ENCODE peak calls at places on chromosomes 7 and 10, in six cellular contexts. P, Z, F, N, L and O are unnamed samples.

GRCh38 chr10:127374901-127375300 is 174.2 kb upstream of the NPS start:
- DNase-seq in F (no peak), Z (no peak), N (no peak), L (no peak), P (no peak), O (no peak)

GRCh38 chr10:47321521-47322195 is 596 bp upstream of the GDF2 start:
- DNase-seq in F (peak; percentile 35), N (no peak), P (no peak), Z (no peak), L (no peak), O (no peak)

GRCh38 chr10:86594535-86594934 is 59.8 kb upstream of the OPN4 start:
- DNase-seq in P (peak; percentile 44), F (no peak), Z (no peak), L (no peak), N (no peak), O (peak; percentile 59)

GRCh38 chr10:531541-531940 is 157.9 kb downstream of the DIP2C start:
- DNase-seq in F (no peak), N (no peak), Z (no peak), L (no peak), P (no peak), O (no peak)

GRCh38 chr7:2619120-2619519 is 12.7 kb upstream of the TTYH3 start:
- DNase-seq in Z (no peak), P (peak; percentile 78), N (no peak), F (no peak), L (no peak), O (peak; percentile 61)

GRCh38 chr10:19929466-19930140 is 113.4 kb downstream of the PLXDC2 start:
- DNase-seq in L (no peak), P (peak; percentile 74), F (no peak), Z (no peak), N (no peak), O (peak; percentile 53)

GRCh38 chr10:74924251-74924954 is 98.0 kb downstream of the KAT6B start:
- DNase-seq in Z (no peak), P (peak; percentile 94), F (no peak), L (no peak), N (peak; percentile 79), O (peak; percentile 95)

GRCh38 chr7:21028186-21028989 is 241.7 kb upstream of the SP8 start:
- DNase-seq in L (no peak), N (no peak), F (no peak), Z (no peak), P (peak; percentile 6), O (no peak)

GRCh38 chr10:43322769-43323168 is 48.7 kb upstream of the FXYD4 start:
- DNase-seq in P (peak; percentile 50), N (no peak), L (peak; percentile 38), F (peak; percentile 91), Z (peak; percentile 90), O (no peak)